ENCODE peak calls at places on chromosomes 6 and 20, in ten cellular contexts. One of them, this sample, is unnamed.

GRCh38 chr6:3307436-3307835 is 48.7 kb downstream of the PSMG4 start:
- DNase-seq in occipital lobe: no peak
- DNase-seq in endodermal cell: peak
- DNase-seq in IMR-90: no peak
- DNase-seq in SK-MEL-5: no peak
- DNase-seq in PC-3: no peak
- DNase-seq in stomach: no peak
- DNase-seq in nucleus accumbens: no peak
- DNase-seq in GM12865: no peak
- DNase-seq in psoas muscle: no peak
- DNase-seq in this sample: peak

GRCh38 chr6:45961125-45961524 is 54.5 kb downstream of the CLIC5 start:
- DNase-seq in psoas muscle: no peak
- DNase-seq in IMR-90: no peak
- DNase-seq in nucleus accumbens: no peak
- DNase-seq in occipital lobe: no peak
- DNase-seq in stomach: no peak
- DNase-seq in SK-MEL-5: no peak
- DNase-seq in endodermal cell: no peak
- DNase-seq in PC-3: no peak
- DNase-seq in GM12865: no peak
- DNase-seq in this sample: no peak

GRCh38 chr6:34771727-34772126 is 14.4 kb downstream of the SNRPC start:
- DNase-seq in SK-MEL-5: no peak
- DNase-seq in stomach: no peak
- DNase-seq in occipital lobe: no peak
- DNase-seq in psoas muscle: no peak
- DNase-seq in endodermal cell: no peak
- DNase-seq in nucleus accumbens: no peak
- DNase-seq in GM12865: no peak
- DNase-seq in IMR-90: peak
- DNase-seq in PC-3: peak
- DNase-seq in this sample: no peak

GRCh38 chr6:37607949-37608348 is 89.7 kb downstream of the MDGA1 start:
- DNase-seq in stomach: no peak
- DNase-seq in IMR-90: peak
- DNase-seq in nucleus accumbens: no peak
- DNase-seq in psoas muscle: no peak
- DNase-seq in endodermal cell: no peak
- DNase-seq in SK-MEL-5: peak
- DNase-seq in GM12865: no peak
- DNase-seq in occipital lobe: no peak
- DNase-seq in PC-3: peak
- DNase-seq in this sample: no peak

GRCh38 chr6:11270030-11271027 is 37.9 kb upstream of the NEDD9 start:
- DNase-seq in psoas muscle: no peak
- DNase-seq in PC-3: no peak
- DNase-seq in stomach: no peak
- DNase-seq in endodermal cell: no peak
- DNase-seq in nucleus accumbens: no peak
- DNase-seq in SK-MEL-5: no peak
- DNase-seq in GM12865: no peak
- DNase-seq in occipital lobe: no peak
- DNase-seq in IMR-90: peak
- DNase-seq in this sample: no peak

GRCh38 chr6:169254456-169255316 is 1.0 kb upstream of the THBS2 start:
- DNase-seq in SK-MEL-5: no peak
- DNase-seq in IMR-90: no peak
- DNase-seq in GM12865: no peak
- DNase-seq in PC-3: no peak
- DNase-seq in nucleus accumbens: no peak
- DNase-seq in endodermal cell: no peak
- DNase-seq in occipital lobe: no peak
- DNase-seq in stomach: no peak
- DNase-seq in psoas muscle: no peak
- DNase-seq in this sample: no peak

GRCh38 chr6:30703011-30703410 is 12.2 kb upstream of the NRM start:
- DNase-seq in stomach: no peak
- DNase-seq in PC-3: no peak
- DNase-seq in psoas muscle: no peak
- DNase-seq in GM12865: no peak
- DNase-seq in IMR-90: no peak
- DNase-seq in occipital lobe: no peak
- DNase-seq in endodermal cell: no peak
- DNase-seq in SK-MEL-5: no peak
- DNase-seq in nucleus accumbens: no peak
- DNase-seq in this sample: peak

GRCh38 chr6:142811923-142812322 is 133.1 kb downstream of the HIVEP2 start:
- DNase-seq in SK-MEL-5: no peak
- DNase-seq in GM12865: no peak
- DNase-seq in PC-3: no peak
- DNase-seq in endodermal cell: no peak
- DNase-seq in nucleus accumbens: no peak
- DNase-seq in stomach: no peak
- DNase-seq in psoas muscle: no peak
- DNase-seq in IMR-90: no peak
- DNase-seq in occipital lobe: no peak
- DNase-seq in this sample: no peak

GRCh38 chr6:166489301-166490155 is 97.0 kb downstream of the RAMACL start:
- DNase-seq in psoas muscle: no peak
- DNase-seq in stomach: no peak
- DNase-seq in SK-MEL-5: no peak
- DNase-seq in IMR-90: no peak
- DNase-seq in GM12865: no peak
- DNase-seq in PC-3: no peak
- DNase-seq in nucleus accumbens: no peak
- DNase-seq in occipital lobe: no peak
- DNase-seq in endodermal cell: no peak
- DNase-seq in this sample: peak

GRCh38 chr6:109296305-109296915 is 85.9 kb downstream of the CD164 start:
- DNase-seq in occipital lobe: no peak
- DNase-seq in endodermal cell: no peak
- DNase-seq in psoas muscle: no peak
- DNase-seq in nucleus accumbens: no peak
- DNase-seq in GM12865: no peak
- DNase-seq in IMR-90: no peak
- DNase-seq in PC-3: peak
- DNase-seq in SK-MEL-5: no peak
- DNase-seq in stomach: peak
- DNase-seq in this sample: no peak

GRCh38 chr6:97995158-97995557 is 712.1 kb upstream of the MMS22L start:
- DNase-seq in SK-MEL-5: no peak
- DNase-seq in occipital lobe: no peak
- DNase-seq in endodermal cell: no peak
- DNase-seq in GM12865: no peak
- DNase-seq in stomach: no peak
- DNase-seq in IMR-90: no peak
- DNase-seq in psoas muscle: no peak
- DNase-seq in PC-3: no peak
- DNase-seq in nucleus accumbens: no peak
- DNase-seq in this sample: no peak

GRCh38 chr6:37614059-37614940 is 83.4 kb downstream of the MDGA1 start:
- DNase-seq in endodermal cell: no peak
- DNase-seq in psoas muscle: no peak
- DNase-seq in PC-3: no peak
- DNase-seq in GM12865: no peak
- DNase-seq in IMR-90: no peak
- DNase-seq in nucleus accumbens: no peak
- DNase-seq in SK-MEL-5: no peak
- DNase-seq in occipital lobe: no peak
- DNase-seq in stomach: no peak
- DNase-seq in this sample: no peak

GRCh38 chr20:6231551-6231950 is 108.7 kb upstream of the FERMT1 start:
- DNase-seq in SK-MEL-5: peak
- DNase-seq in endodermal cell: no peak
- DNase-seq in PC-3: peak
- DNase-seq in stomach: no peak
- DNase-seq in nucleus accumbens: no peak
- DNase-seq in GM12865: no peak
- DNase-seq in psoas muscle: no peak
- DNase-seq in IMR-90: peak
- DNase-seq in occipital lobe: no peak
- DNase-seq in this sample: no peak

GRCh38 chr20:50376888-50377459 is 133.2 kb upstream of the PTPN1 start:
- DNase-seq in psoas muscle: peak
- DNase-seq in GM12865: no peak
- DNase-seq in PC-3: peak
- DNase-seq in IMR-90: no peak
- DNase-seq in nucleus accumbens: no peak
- DNase-seq in occipital lobe: no peak
- DNase-seq in endodermal cell: no peak
- DNase-seq in SK-MEL-5: no peak
- DNase-seq in stomach: no peak
- DNase-seq in this sample: no peak

GRCh38 chr6:157841211-157841840 is 18.3 kb downstream of the SNX9 start:
- DNase-seq in nucleus accumbens: no peak
- DNase-seq in IMR-90: no peak
- DNase-seq in GM12865: peak
- DNase-seq in PC-3: peak
- DNase-seq in SK-MEL-5: no peak
- DNase-seq in psoas muscle: no peak
- DNase-seq in endodermal cell: no peak
- DNase-seq in occipital lobe: no peak
- DNase-seq in stomach: peak
- DNase-seq in this sample: no peak

GRCh38 chr6:72554203-72554564 is 67.7 kb upstream of the KCNQ5 start:
- DNase-seq in occipital lobe: no peak
- DNase-seq in IMR-90: peak
- DNase-seq in stomach: no peak
- DNase-seq in SK-MEL-5: no peak
- DNase-seq in PC-3: peak
- DNase-seq in nucleus accumbens: no peak
- DNase-seq in endodermal cell: no peak
- DNase-seq in GM12865: no peak
- DNase-seq in psoas muscle: no peak
- DNase-seq in this sample: no peak

GRCh38 chr6:2861071-2861821 is 19.6 kb upstream of the SERPINB1 start:
- DNase-seq in nucleus accumbens: no peak
- DNase-seq in GM12865: peak
- DNase-seq in psoas muscle: no peak
- DNase-seq in PC-3: no peak
- DNase-seq in IMR-90: no peak
- DNase-seq in occipital lobe: no peak
- DNase-seq in endodermal cell: peak
- DNase-seq in SK-MEL-5: no peak
- DNase-seq in stomach: no peak
- DNase-seq in this sample: no peak

GRCh38 chr6:42419490-42420280 is 32.0 kb downstream of the TRERF1 start:
- DNase-seq in IMR-90: no peak
- DNase-seq in stomach: no peak
- DNase-seq in occipital lobe: no peak
- DNase-seq in PC-3: no peak
- DNase-seq in nucleus accumbens: no peak
- DNase-seq in SK-MEL-5: no peak
- DNase-seq in endodermal cell: no peak
- DNase-seq in psoas muscle: no peak
- DNase-seq in GM12865: no peak
- DNase-seq in this sample: no peak

GRCh38 chr6:2850480-2851150 is 9.0 kb upstream of the SERPINB1 start:
- DNase-seq in stomach: no peak
- DNase-seq in psoas muscle: no peak
- DNase-seq in IMR-90: peak
- DNase-seq in SK-MEL-5: peak
- DNase-seq in occipital lobe: no peak
- DNase-seq in endodermal cell: no peak
- DNase-seq in nucleus accumbens: no peak
- DNase-seq in GM12865: no peak
- DNase-seq in PC-3: peak
- DNase-seq in this sample: no peak

GRCh38 chr6:108168501-108168979 is 2.7 kb downstream of the NR2E1 start:
- DNase-seq in psoas muscle: no peak
- DNase-seq in nucleus accumbens: no peak
- DNase-seq in endodermal cell: peak
- DNase-seq in IMR-90: no peak
- DNase-seq in PC-3: no peak
- DNase-seq in stomach: peak
- DNase-seq in occipital lobe: peak
- DNase-seq in GM12865: peak
- DNase-seq in SK-MEL-5: no peak
- DNase-seq in this sample: no peak

GRCh38 chr6:98498891-98499290 is 335.5 kb upstream of the POU3F2 start:
- DNase-seq in occipital lobe: no peak
- DNase-seq in stomach: no peak
- DNase-seq in endodermal cell: no peak
- DNase-seq in psoas muscle: no peak
- DNase-seq in PC-3: no peak
- DNase-seq in IMR-90: no peak
- DNase-seq in GM12865: no peak
- DNase-seq in nucleus accumbens: no peak
- DNase-seq in SK-MEL-5: no peak
- DNase-seq in this sample: no peak

GRCh38 chr6:26607434-26608230 is 10.9 kb downstream of the ABT1 start:
- DNase-seq in SK-MEL-5: peak
- DNase-seq in GM12865: peak
- DNase-seq in PC-3: peak
- DNase-seq in nucleus accumbens: peak
- DNase-seq in IMR-90: peak
- DNase-seq in occipital lobe: no peak
- DNase-seq in endodermal cell: peak
- DNase-seq in psoas muscle: no peak
- DNase-seq in stomach: peak
- DNase-seq in this sample: no peak

GRCh38 chr20:50397058-50397457 is 113.1 kb upstream of the PTPN1 start:
- DNase-seq in endodermal cell: no peak
- DNase-seq in GM12865: no peak
- DNase-seq in psoas muscle: no peak
- DNase-seq in IMR-90: no peak
- DNase-seq in stomach: no peak
- DNase-seq in nucleus accumbens: no peak
- DNase-seq in SK-MEL-5: no peak
- DNase-seq in occipital lobe: no peak
- DNase-seq in PC-3: no peak
- DNase-seq in this sample: no peak

GRCh38 chr6:9428416-9429172 is 986.3 kb downstream of the TFAP2A start:
- DNase-seq in endodermal cell: no peak
- DNase-seq in GM12865: no peak
- DNase-seq in PC-3: no peak
- DNase-seq in nucleus accumbens: no peak
- DNase-seq in SK-MEL-5: no peak
- DNase-seq in IMR-90: peak
- DNase-seq in psoas muscle: no peak
- DNase-seq in occipital lobe: no peak
- DNase-seq in stomach: no peak
- DNase-seq in this sample: no peak

GRCh38 chr6:2111162-2111677 is 134.2 kb downstream of the GMDS start:
- DNase-seq in nucleus accumbens: no peak
- DNase-seq in IMR-90: peak
- DNase-seq in endodermal cell: no peak
- DNase-seq in GM12865: peak
- DNase-seq in occipital lobe: no peak
- DNase-seq in stomach: no peak
- DNase-seq in PC-3: peak
- DNase-seq in psoas muscle: no peak
- DNase-seq in SK-MEL-5: no peak
- DNase-seq in this sample: no peak

GRCh38 chr20:13221673-13222318 is 722 bp downstream of the ISM1 start:
- DNase-seq in SK-MEL-5: peak
- DNase-seq in GM12865: peak
- DNase-seq in stomach: no peak
- DNase-seq in occipital lobe: peak
- DNase-seq in endodermal cell: peak
- DNase-seq in psoas muscle: peak
- DNase-seq in nucleus accumbens: no peak
- DNase-seq in PC-3: peak
- DNase-seq in IMR-90: peak
- DNase-seq in this sample: no peak

This sample was measured in chondrocyte.